ENCODE peak calls at places on chromosomes 7 and 10, in eight cellular contexts. V is heart left ventricle, K is Peyer's patch, H is A549, Z is HCT116, G is stomach, J is transverse colon, M is ovary. A is an unnamed sample.

GRCh38 chr10:12042409-12042796 is 206 bp downstream of the UPF2 start:
- DNase-seq in V (peak), K (no peak), H (no peak), Z (no peak), G (peak), J (peak), M (no peak), A (no peak)

GRCh38 chr7:117559391-117559790 is 79.6 kb downstream of the CFTR start:
- DNase-seq in V (no peak), K (no peak), H (no peak), Z (no peak), G (no peak), J (no peak), M (no peak), A (no peak)

GRCh38 chr10:119302591-119303253 is 95.4 kb downstream of the GRK5 start:
- DNase-seq in V (no peak), K (peak), H (no peak), Z (no peak), G (peak), J (no peak), M (no peak), A (no peak)

GRCh38 chr10:119104653-119105024 is 726 bp downstream of the DENND10 start:
- DNase-seq in V (peak), K (no peak), H (peak), Z (no peak), G (no peak), J (peak), M (peak), A (peak)

GRCh38 chr7:106317971-106318370 is 33.2 kb upstream of the NAMPT start:
- DNase-seq in V (no peak), K (no peak), H (no peak), Z (no peak), G (no peak), J (no peak), M (no peak), A (no peak)

GRCh38 chr7:155821851-155822250 is 9.6 kb upstream of the SHH start:
- DNase-seq in V (no peak), K (no peak), H (no peak), Z (no peak), G (no peak), J (no peak), M (no peak), A (no peak)

GRCh38 chr7:143256932-143257331 is 6.3 kb upstream of the GSTK1 start:
- DNase-seq in V (no peak), K (no peak), H (no peak), Z (no peak), G (no peak), J (no peak), M (no peak), A (no peak)

GRCh38 chr7:128726673-128727072 is 12.5 kb upstream of the CALU start:
- DNase-seq in V (no peak), K (no peak), H (no peak), Z (no peak), G (no peak), J (no peak), M (no peak), A (no peak)

GRCh38 chr10:9193120-9193519 is 1138.6 kb downstream of the GATA3 start:
- DNase-seq in V (no peak), K (no peak), H (no peak), Z (no peak), G (no peak), J (no peak), M (no peak), A (no peak)

GRCh38 chr7:12360948-12361347 is 42.7 kb downstream of the VWDE start:
- DNase-seq in V (no peak), K (no peak), H (no peak), Z (no peak), G (no peak), J (no peak), M (no peak), A (no peak)

GRCh38 chr7:154426778-154427177 is 374.6 kb downstream of the DPP6 start:
- DNase-seq in V (no peak), K (no peak), H (no peak), Z (no peak), G (no peak), J (no peak), M (no peak), A (no peak)

GRCh38 chr10:48557511-48558123 is 47.3 kb downstream of the ARHGAP22 start:
- DNase-seq in V (no peak), K (no peak), H (no peak), Z (no peak), G (no peak), J (no peak), M (no peak), A (no peak)

GRCh38 chr10:113049881-113050280 is 99.8 kb downstream of the TCF7L2 start:
- DNase-seq in V (no peak), K (no peak), H (no peak), Z (no peak), G (no peak), J (no peak), M (no peak), A (no peak)

GRCh38 chr7:98423043-98423442 is 22.2 kb upstream of the BAIAP2L1 start:
- DNase-seq in V (no peak), K (no peak), H (peak), Z (peak), G (no peak), J (no peak), M (no peak), A (no peak)

DNA sequence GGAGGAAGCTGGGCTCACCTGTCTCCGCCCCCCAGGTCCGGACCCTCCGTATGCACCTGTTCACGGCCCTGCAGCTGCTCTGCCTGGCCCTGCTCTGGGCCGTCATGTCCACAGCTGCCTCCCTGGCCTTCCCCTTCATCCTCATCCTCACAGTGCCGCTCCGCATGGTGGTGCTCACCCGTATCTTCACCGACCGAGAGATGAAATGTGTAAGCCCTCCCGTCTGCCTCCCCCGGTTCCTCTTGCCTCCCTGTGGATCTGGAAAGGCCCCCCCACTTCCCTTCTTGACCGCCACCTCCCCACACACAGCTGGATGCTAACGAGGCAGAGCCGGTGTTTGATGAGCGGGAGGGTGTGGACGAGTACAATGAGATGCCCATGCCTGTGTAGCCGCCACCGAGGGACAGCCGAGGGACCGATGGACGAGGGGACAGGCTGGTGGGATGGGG is 4.6 kb downstream of the FASTK start:
- DNase-seq in V (no peak), K (no peak), H (no peak), Z (no peak), G (no peak), J (no peak), M (no peak), A (no peak)
- TF ChIP-seq POLR2A in V (no peak), K (no peak), H (no peak), Z (no peak), G (no peak), J (no peak), M (no peak), A (no peak)

GRCh38 chr7:84207620-84208019 is 13.0 kb upstream of the SEMA3A start:
- DNase-seq in V (no peak), K (no peak), H (no peak), Z (no peak), G (no peak), J (no peak), M (no peak), A (no peak)

GRCh38 chr7:84209006-84209405 is 14.4 kb upstream of the SEMA3A start:
- DNase-seq in V (no peak), K (no peak), H (no peak), Z (no peak), G (no peak), J (no peak), M (no peak), A (no peak)

GRCh38 chr7:84210301-84210700 is 15.7 kb upstream of the SEMA3A start:
- DNase-seq in V (no peak), K (no peak), H (no peak), Z (no peak), G (no peak), J (no peak), M (no peak), A (no peak)

GRCh38 chr7:84204655-84205054 is 10.1 kb upstream of the SEMA3A start:
- DNase-seq in V (no peak), K (no peak), H (no peak), Z (no peak), G (no peak), J (no peak), M (no peak), A (no peak)

DNA sequence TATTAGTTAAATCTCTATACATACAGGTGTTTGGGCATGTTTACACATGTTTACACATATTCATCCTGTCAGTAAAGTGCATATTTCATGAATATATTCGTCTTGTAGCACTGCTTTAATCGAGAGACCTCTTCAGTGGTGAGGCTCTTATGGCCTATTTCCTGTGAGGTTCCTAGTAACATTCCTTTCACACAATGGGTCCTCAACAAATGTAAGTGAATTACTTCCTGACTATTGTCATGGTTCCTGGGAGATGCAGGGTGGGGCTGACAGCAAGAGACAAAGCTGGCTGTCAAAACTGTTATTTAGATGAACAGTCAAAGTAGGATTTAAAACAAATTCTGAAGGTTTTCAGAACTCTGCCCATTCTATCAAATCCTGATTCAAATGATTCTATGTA is 12.4 kb upstream of the SEMA3A start:
- DNase-seq in V (no peak), K (no peak), H (no peak), Z (no peak), G (no peak), J (no peak), M (no peak), A (no peak)
- H3K27ac ChIP-seq in V (no peak), K (no peak), H (no peak), Z (no peak), G (no peak), J (no peak), M (no peak), A (no peak)

GRCh38 chr7:23012797-23013714 is 874 bp downstream of the HYCC1 start:
- DNase-seq in V (peak), K (peak), H (no peak), Z (no peak), G (no peak), J (peak), M (peak), A (peak)

GRCh38 chr7:23014681-23015080 is 751 bp upstream of the HYCC1 start:
- DNase-seq in V (no peak), K (no peak), H (no peak), Z (no peak), G (no peak), J (no peak), M (no peak), A (no peak)

GRCh38 chr7:23013715-23014649 is at the start of gene HYCC1:
- DNase-seq in V (peak), K (peak), H (peak), Z (peak), G (peak), J (peak), M (peak), A (peak)

GRCh38 chr7:23011222-23011924 is 2.6 kb downstream of the HYCC1 start:
- DNase-seq in V (no peak), K (no peak), H (no peak), Z (no peak), G (no peak), J (no peak), M (no peak), A (no peak)

DNA sequence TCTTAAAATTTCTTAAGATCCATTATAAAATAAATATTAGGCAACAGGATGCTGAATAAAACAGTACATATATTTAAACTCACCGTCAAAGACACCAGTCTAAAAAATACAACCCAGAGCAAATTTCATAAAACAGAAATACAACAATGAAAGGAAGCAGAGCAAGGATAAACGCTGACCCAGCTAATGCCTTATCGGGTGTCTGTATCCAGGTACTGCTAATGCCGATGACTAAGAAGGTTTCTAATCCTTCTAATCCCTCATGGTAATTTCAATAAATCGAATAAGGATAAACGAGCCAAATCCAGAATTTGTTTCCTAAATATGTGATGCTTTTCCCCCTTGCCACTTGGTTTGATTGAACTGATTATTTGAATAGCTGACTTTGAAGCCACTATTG is 1.7 kb downstream of the HYCC1 start:
- DNase-seq in V (no peak), K (no peak), H (no peak), Z (no peak), G (no peak), J (no peak), M (no peak), A (no peak)
- TF ChIP-seq POLR2A in V (no peak), K (no peak), H (no peak), Z (no peak), G (no peak), J (no peak), M (no peak), A (no peak)

DNA sequence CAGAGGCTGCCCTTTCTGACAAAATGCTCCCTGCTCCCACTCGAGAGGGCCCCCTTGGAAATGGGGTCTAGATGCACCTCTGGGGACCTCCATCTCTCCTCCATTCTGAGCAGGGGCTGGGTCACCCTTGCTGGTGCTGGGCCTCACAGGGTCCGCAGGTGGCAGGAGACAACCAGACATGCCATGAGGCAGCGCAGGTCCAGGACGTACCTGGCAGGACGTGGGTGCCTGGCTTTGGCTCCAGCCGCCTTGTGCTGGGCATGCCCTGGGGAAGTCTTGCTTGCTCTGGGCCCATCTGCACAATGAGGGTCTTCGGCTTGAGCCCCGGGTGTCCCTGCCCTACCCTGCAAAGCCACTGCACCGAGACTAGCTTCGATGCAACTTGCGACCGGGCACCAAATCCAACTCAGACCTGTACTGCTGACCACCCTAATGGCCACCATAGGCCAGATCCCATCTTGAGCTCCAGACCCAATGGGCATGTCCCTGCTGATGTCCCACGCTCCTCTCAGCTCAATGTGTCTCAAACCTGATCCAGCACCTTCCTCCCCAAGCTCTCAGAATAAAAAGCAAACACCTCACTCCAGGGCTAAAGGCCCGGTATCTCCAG is 107.0 kb downstream of the FAM53B start:
- DNase-seq in V (no peak), K (no peak), H (no peak), Z (no peak), G (no peak), J (no peak), M (no peak), A (no peak)
- H3K27ac ChIP-seq in V (no peak), K (no peak), H (no peak), Z (no peak), G (no peak), J (no peak), M (peak), A (no peak)

DNA sequence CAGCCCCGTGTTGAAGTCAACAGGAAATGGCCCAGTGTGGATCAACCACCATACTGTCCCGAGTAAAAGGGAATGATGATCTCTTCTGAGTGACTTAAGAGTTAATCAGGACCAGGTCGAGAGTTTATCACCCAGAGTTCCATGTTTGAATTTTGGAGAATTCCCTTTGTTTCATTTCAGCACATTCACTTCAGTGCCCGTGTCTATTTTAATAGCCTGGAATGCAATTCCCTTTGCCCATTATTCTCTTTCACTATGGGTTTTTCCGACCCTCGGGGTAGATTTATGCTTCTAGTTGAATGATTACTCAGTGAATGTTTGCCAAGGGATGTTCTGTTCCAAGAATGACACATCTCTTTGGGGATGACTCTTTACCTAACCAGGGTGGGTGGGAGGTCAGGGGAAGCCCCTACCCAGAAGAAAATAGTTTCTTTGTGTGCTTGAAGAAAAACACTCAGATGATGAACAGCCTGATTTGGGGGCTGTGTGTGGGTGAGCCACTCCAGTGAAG is 594.9 kb downstream of the INHBA start:
- DNase-seq in V (no peak), K (no peak), H (peak), Z (no peak), G (no peak), J (no peak), M (no peak), A (no peak)
- TF ChIP-seq POLR2A in V (no peak), K (no peak), H (no peak), Z (no peak), G (no peak), J (no peak), M (no peak), A (no peak)

DNA sequence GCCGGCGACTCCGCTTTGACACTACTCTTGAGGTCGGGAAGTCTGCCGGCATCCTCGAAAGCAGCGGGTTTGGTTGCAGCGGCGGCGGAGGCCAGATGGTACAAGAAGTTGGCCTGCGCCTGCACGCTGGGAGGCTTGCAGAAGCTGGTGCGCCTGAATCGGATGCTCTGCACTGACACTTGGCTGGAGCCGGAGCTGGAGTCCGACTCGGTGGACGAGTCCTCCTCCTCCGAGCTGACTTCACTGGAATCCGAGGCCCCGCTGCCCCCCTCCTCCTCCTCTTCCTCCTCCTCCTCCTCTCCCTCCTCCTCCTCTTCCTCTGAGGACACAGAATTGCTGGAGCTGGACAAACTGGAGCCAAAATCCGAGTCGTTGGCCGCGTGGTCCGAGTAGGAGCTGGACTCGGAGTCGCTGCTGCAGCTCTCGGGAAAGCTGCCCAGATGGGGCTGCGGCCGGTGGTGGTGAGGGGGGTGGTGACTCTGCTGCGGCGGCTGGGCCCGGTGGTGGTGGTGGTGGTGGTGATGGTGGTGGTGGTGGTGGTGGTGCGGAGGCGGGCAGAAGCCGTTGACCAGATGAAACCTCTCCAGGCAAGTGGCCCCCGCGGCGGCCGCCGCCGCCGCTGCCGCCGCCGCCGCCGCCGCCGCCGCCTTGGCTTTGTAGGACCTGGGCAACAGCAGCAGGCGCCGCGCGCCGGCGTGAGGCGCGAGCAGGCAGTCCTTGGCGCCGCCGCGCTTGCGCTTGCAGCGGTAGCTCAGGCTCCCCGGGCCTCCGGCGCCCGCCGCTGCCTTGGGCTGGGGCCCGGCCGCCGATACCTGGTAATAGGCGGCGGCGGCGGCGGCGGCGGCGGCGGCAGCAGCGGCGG is 9.0 kb downstream of the SKIDA1 start:
- DNase-seq in V (peak), K (peak), H (peak), Z (no peak), G (peak), J (peak), M (peak), A (peak)
- H3K27ac ChIP-seq in V (peak), K (peak), H (peak), Z (peak), G (peak), J (peak), M (peak), A (peak)

DNA sequence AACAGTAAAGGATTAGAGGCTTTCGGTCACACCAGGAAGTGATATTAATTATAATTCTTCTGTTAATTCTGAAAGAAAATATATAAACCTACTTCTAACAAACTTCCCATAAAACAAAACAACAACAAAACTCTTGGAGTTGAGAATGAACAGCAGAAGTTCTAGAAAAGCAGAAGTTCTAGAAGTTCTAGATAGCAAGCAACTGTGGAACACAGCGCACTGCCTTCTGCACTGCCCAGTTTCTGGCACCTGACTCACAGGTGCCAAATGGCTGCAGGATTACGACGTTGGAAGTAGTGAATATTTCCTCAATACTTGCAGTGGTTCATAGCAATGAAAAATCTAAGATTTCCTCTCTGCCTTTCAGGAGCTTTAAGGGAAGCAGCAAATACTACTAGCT is 132.2 kb downstream of the OR13A1 start:
- DNase-seq in V (no peak), K (no peak), H (no peak), Z (no peak), G (no peak), J (no peak), M (no peak), A (no peak)
- TF ChIP-seq POLR2A in V (no peak), K (no peak), H (no peak), Z (no peak), G (no peak), J (no peak), M (no peak), A (no peak)

DNA sequence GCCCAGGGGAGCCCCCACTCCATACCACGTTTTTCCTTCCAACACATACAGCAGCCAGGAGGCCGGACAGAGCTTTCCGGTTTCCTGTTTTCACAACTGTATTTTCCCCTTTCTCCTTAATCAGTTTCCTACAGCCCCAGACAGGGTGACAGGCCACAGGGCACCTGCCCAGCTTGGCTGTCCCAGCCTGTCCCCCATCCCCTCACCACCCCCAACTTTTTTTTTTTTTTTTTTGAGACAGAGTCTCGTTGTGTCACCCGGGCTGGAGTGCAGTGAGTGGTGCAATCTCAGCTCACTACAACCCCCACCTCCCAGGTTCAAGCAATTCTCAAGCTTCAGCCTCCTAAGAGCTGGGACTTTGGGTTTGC is 10.3 kb upstream of the HSPB1 start:
- DNase-seq in V (no peak), K (no peak), H (no peak), Z (no peak), G (no peak), J (no peak), M (no peak), A (no peak)
- H3K27ac ChIP-seq in V (peak), K (peak), H (peak), Z (peak), G (peak), J (peak), M (peak), A (peak)